ENCODE peak calls at places on chromosomes 11 and 22, in six cellular contexts. Y, A, X, R, N and W are unnamed samples.

GRCh38 chr11:111586305-111586915 is 15.8 kb upstream of the SIK2 start:
- DNase-seq in R (no peak), A (peak), X (no peak), Y (peak), N (peak), W (peak)

GRCh38 chr11:130427581-130428211 is 713 bp downstream of the ADAMTS8 start:
- DNase-seq in Y (no peak), A (no peak), N (no peak), X (peak), R (no peak), W (no peak)

GRCh38 chr11:124951341-124951740 is 2.7 kb upstream of the CCDC15 start:
- DNase-seq in R (no peak), X (no peak), A (no peak), N (no peak), Y (no peak), W (no peak)

GRCh38 chr11:96964661-96965060 is 574.8 kb downstream of the JRKL start:
- DNase-seq in Y (no peak), X (no peak), A (no peak), N (no peak), R (no peak), W (no peak)

GRCh38 chr11:76787911-76788596 is 4.9 kb downstream of the TSKU start:
- DNase-seq in Y (no peak), R (no peak), N (peak), X (no peak), A (peak), W (no peak)

GRCh38 chr22:23394525-23395326 is 185.4 kb downstream of the IGLL1 start:
- DNase-seq in A (no peak), R (no peak), Y (no peak), N (no peak), X (no peak), W (no peak)

GRCh38 chr22:41181349-41182241 is 23.5 kb upstream of the L3MBTL2 start:
- DNase-seq in Y (no peak), R (no peak), N (peak), A (peak), X (no peak), W (no peak)

GRCh38 chr11:123640677-123641494 is 13.5 kb downstream of the SCN3B start:
- DNase-seq in N (peak), R (no peak), A (peak), X (peak), Y (peak), W (no peak)

GRCh38 chr22:27641049-27641790 is 160.3 kb downstream of the MN1 start:
- DNase-seq in N (peak), X (no peak), Y (no peak), R (no peak), A (peak), W (no peak)

GRCh38 chr11:126363706-126364245 is 8.3 kb downstream of the ST3GAL4 start:
- DNase-seq in A (no peak), N (no peak), Y (no peak), R (no peak), X (peak), W (no peak)

GRCh38 chr22:18108187-18108586 is 2.4 kb upstream of the TUBA8 start:
- DNase-seq in A (no peak), N (no peak), Y (no peak), R (no peak), X (no peak), W (no peak)

GRCh38 chr11:21888814-21889213 is 304.1 kb upstream of the ANO5 start:
- DNase-seq in X (no peak), N (peak), R (no peak), Y (no peak), A (peak), W (peak)

GRCh38 chr22:37345863-37346514 is 63.7 kb downstream of the CYTH4 start:
- DNase-seq in A (peak), R (no peak), Y (no peak), N (peak), X (no peak), W (no peak)